ENCODE peak calls at places on chromosomes 16 and 17, in ten cellular contexts. P is GM12878, K is H1, Q is sigmoid colon, O is upper lobe of left lung, L is tibial nerve, U is ovary, J is stomach, E is A549, R is transverse colon. G is an unnamed sample.

GRCh38 chr17:39753514-39754160 is 15.9 kb downstream of the GRB7 start:
- DNase-seq in O (peak), L (no peak), Q (peak), E (no peak), J (peak), U (no peak), K (peak), P (no peak), R (peak), G (no peak)

GRCh38 chr16:86809458-86809955 is 231.2 kb downstream of the FOXL1 start:
- DNase-seq in J (no peak), K (no peak), L (no peak), E (peak), U (no peak), R (no peak), O (no peak), P (no peak), Q (no peak), G (no peak)

GRCh38 chr16:1019234-1019933 is 37.8 kb downstream of the SOX8 start:
- DNase-seq in U (peak), Q (no peak), J (no peak), K (no peak), P (no peak), L (peak), E (no peak), O (peak), R (no peak), G (no peak)

GRCh38 chr16:66278604-66279262 is 87.8 kb upstream of the CDH5 start:
- DNase-seq in J (no peak), O (no peak), L (no peak), P (no peak), K (peak), U (no peak), E (no peak), R (no peak), Q (no peak), G (no peak)

GRCh38 chr16:84830765-84831384 is 11.1 kb downstream of the CRISPLD2 start:
- DNase-seq in Q (peak), R (no peak), O (no peak), P (no peak), U (no peak), L (no peak), E (no peak), K (no peak), J (no peak), G (no peak)

GRCh38 chr17:45232514-45233422 is 11.1 kb downstream of the FMNL1 start:
- DNase-seq in P (no peak), J (no peak), R (no peak), O (no peak), U (no peak), K (no peak), E (no peak), Q (no peak), L (no peak), G (no peak)

GRCh38 chr17:79919164-79919585 is 79.9 kb upstream of the CBX4 start:
- DNase-seq in R (peak), O (peak), L (peak), Q (peak), P (no peak), U (peak), J (peak), K (no peak), E (peak), G (no peak)

GRCh38 chr17:65547253-65547670 is 14.2 kb downstream of the AXIN2 start:
- DNase-seq in K (no peak), O (no peak), Q (peak), R (peak), U (peak), E (no peak), J (peak), P (no peak), L (no peak), G (no peak)

GRCh38 chr16:8958344-8958808 is 5.3 kb downstream of the USP7 start:
- DNase-seq in L (no peak), E (no peak), P (no peak), J (no peak), Q (peak), R (peak), K (no peak), O (no peak), U (no peak), G (no peak)

GRCh38 chr16:85646358-85646907 is 33.3 kb downstream of the GSE1 start:
- DNase-seq in L (no peak), P (no peak), U (no peak), E (no peak), Q (no peak), R (no peak), O (peak), J (no peak), K (no peak), G (no peak)

GRCh38 chr17:37802061-37802460 is 57.2 kb upstream of the HNF1B start:
- DNase-seq in K (no peak), O (no peak), E (no peak), Q (no peak), R (no peak), J (no peak), P (no peak), L (no peak), U (no peak), G (no peak)

GRCh38 chr16:66746682-66747081 is 4.7 kb downstream of the DYNC1LI2 start:
- DNase-seq in Q (no peak), L (no peak), J (no peak), O (no peak), U (no peak), P (peak), E (no peak), K (no peak), R (no peak), G (no peak)

GRCh38 chr16:30756781-30757100 is 5.1 kb downstream of the CFAP119 start:
- DNase-seq in U (no peak), K (no peak), E (no peak), Q (peak), L (no peak), J (no peak), R (no peak), O (no peak), P (no peak), G (no peak)

GRCh38 chr17:47257651-47258339 is 4.2 kb downstream of the ITGB3 start:
- DNase-seq in J (no peak), U (no peak), K (no peak), Q (no peak), R (no peak), P (no peak), L (no peak), E (no peak), O (no peak), G (no peak)

GRCh38 chr16:519841-520687 is 7.4 kb upstream of the CAPN15 start:
- DNase-seq in P (no peak), K (no peak), E (no peak), J (no peak), O (peak), Q (no peak), U (no peak), L (no peak), R (no peak), G (no peak)

GRCh38 chr17:55433629-55434422 is 12.2 kb upstream of the MMD start:
- DNase-seq in O (no peak), L (no peak), K (no peak), E (peak), Q (peak), J (peak), R (peak), U (no peak), P (no peak), G (no peak)

GRCh38 chr17:30093463-30094147 is 23.0 kb upstream of the NSRP1 start:
- DNase-seq in L (no peak), E (peak), K (peak), J (peak), R (peak), U (no peak), O (no peak), Q (no peak), P (peak), G (peak)

GRCh38 chr17:78789663-78790181 is 7.6 kb upstream of the CYTH1 start:
- DNase-seq in R (peak), J (peak), O (no peak), Q (peak), L (peak), K (no peak), U (peak), P (no peak), E (no peak), G (peak)

GRCh38 chr16:54286067-54286329 is 589 bp downstream of the IRX3 start:
- DNase-seq in R (no peak), J (no peak), Q (no peak), E (no peak), L (no peak), O (peak), P (no peak), U (no peak), K (no peak), G (no peak)

GRCh38 chr17:69592692-69593350 is 178.3 kb downstream of the MAP2K6 start:
- DNase-seq in O (no peak), J (no peak), E (no peak), P (no peak), R (no peak), L (no peak), U (no peak), K (no peak), Q (no peak), G (no peak)

GRCh38 chr17:61803796-61804195 is 59.5 kb downstream of the BRIP1 start:
- DNase-seq in J (no peak), P (no peak), Q (no peak), K (no peak), O (no peak), R (no peak), E (no peak), L (no peak), U (no peak), G (no peak)

GRCh38 chr16:76474048-76474447 is 196.8 kb downstream of the CNTNAP4 start:
- DNase-seq in U (no peak), P (no peak), E (no peak), Q (no peak), K (no peak), L (no peak), J (no peak), R (no peak), O (no peak), G (no peak)

GRCh38 chr16:24010440-24011089 is 174.8 kb downstream of the PRKCB start:
- DNase-seq in K (peak), R (peak), J (peak), U (peak), L (peak), E (peak), Q (peak), P (peak), O (no peak), G (no peak)

GRCh38 chr17:78493455-78494188 is 83.6 kb downstream of the DNAH17 start:
- DNase-seq in L (no peak), E (no peak), R (no peak), U (no peak), J (no peak), O (peak), K (no peak), Q (no peak), P (no peak), G (no peak)

GRCh38 chr17:9729034-9729650 is 62.2 kb downstream of the DHRS7C start:
- DNase-seq in K (no peak), P (peak), O (no peak), L (no peak), Q (no peak), E (peak), J (no peak), U (no peak), R (no peak), G (no peak)

GRCh38 chr16:27314161-27314723 is 468 bp downstream of the IL4R start:
- DNase-seq in J (peak), Q (peak), O (no peak), R (peak), L (no peak), P (no peak), E (peak), K (peak), U (peak), G (no peak)

GRCh38 chr17:2804912-2805311 is 8.7 kb downstream of the RAP1GAP2 start:
- DNase-seq in R (no peak), J (no peak), E (no peak), K (no peak), L (no peak), P (no peak), O (no peak), Q (no peak), U (no peak), G (no peak)

DNA sequence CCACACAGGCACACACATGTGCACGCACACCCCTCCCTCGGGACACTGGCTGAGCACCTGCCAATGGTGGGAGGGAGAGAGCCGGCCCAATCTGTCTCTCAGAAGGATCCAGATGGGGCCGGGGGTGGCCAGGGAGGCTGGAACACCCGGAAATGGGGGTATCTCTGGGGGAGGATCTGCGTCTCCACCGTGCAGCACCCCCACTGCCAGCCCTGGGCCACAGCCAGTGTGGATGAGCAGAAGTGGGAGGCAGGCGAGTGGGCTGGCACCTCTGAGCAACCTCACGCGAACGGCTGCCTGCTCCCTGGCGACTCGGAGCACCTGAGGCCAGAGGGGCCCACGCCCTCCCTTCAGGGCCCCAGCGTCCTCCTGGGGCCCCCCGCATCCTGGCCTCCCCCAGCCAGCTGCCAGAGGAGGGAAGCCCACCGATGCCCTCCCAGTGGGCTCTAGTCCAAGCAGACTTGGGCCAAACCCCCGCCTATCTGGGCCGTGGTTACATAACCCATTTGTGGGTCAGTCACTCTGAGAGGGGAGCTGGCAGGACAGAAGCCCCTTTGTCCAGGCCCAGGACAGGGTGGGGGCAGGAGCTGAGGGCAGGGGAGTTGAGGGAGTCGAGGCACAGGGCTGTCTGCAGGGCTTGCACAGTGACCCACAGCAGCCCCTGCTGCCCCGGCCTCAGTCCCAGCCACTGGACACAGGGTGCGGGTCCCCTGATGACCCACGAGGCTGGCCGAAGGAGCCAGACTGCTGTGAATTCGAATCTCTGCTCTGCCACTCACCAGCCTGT is 5.6 kb downstream of the CASKIN1 start:
- DNase-seq in L (no peak), P (no peak), R (no peak), E (no peak), U (no peak), Q (no peak), J (no peak), K (no peak), O (peak), G (no peak)
- TF ChIP-seq EP300 in L (no peak), P (no peak), R (no peak), E (no peak), U (no peak), Q (no peak), J (no peak), K (no peak), O (no peak), G (no peak)

GRCh38 chr16:81817789-81818304 is 38.8 kb downstream of the PLCG2 start:
- DNase-seq in J (peak), L (no peak), P (peak), E (no peak), O (no peak), R (peak), Q (no peak), K (no peak), U (no peak), G (no peak)
- TF ChIP-seq POLR2A in J (no peak), L (no peak), P (peak), E (no peak), O (no peak), R (no peak), Q (no peak), K (no peak), U (no peak), G (no peak)

GRCh38 chr17:4005296-4006164 is 41.3 kb upstream of the ATP2A3 start:
- DNase-seq in U (no peak), O (peak), K (no peak), Q (no peak), E (no peak), L (no peak), J (no peak), R (no peak), P (no peak), G (no peak)

GRCh38 chr17:4004517-4005295 is 40.5 kb upstream of the ATP2A3 start:
- DNase-seq in U (peak), O (peak), R (peak), E (peak), Q (peak), J (peak), L (no peak), P (peak), K (peak), G (no peak)

GRCh38 chr17:4001048-4001590 is 36.9 kb upstream of the ATP2A3 start:
- DNase-seq in K (no peak), R (no peak), O (no peak), J (no peak), Q (peak), E (no peak), P (no peak), L (no peak), U (no peak), G (no peak)

GRCh38 chr17:4003501-4004421 is 39.5 kb upstream of the ATP2A3 start:
- DNase-seq in Q (peak), J (peak), R (peak), O (peak), L (no peak), E (no peak), P (no peak), U (no peak), K (peak), G (no peak)

DNA sequence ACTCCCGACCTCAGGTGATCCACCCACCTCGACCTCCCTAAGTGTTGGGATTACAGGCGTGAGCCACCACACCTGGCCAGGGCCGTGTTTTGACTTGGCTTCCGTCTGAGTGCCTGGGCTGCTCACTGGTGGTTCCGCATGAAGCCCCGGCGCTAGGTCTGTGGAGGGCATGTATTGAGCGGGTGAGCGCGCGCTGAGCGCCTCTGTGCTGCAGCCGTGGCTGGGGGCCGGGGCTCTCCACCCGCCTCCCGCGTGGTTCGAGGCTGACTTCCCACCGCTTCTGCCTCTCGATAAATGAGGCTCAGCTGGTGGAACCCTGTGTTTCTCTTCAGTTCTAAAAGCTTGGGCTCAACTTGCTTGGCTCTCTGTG is 38.9 kb upstream of the ATP2A3 start:
- DNase-seq in O (peak), E (no peak), P (no peak), J (no peak), Q (peak), L (no peak), R (no peak), U (no peak), K (no peak), G (no peak)
- TF ChIP-seq EP300 in O (no peak), E (no peak), P (no peak), J (no peak), Q (no peak), L (no peak), R (no peak), U (no peak), K (no peak), G (no peak)

GRCh38 chr17:67374329-67375053 is 2.6 kb upstream of the PITPNC1 start:
- DNase-seq in O (peak), E (peak), P (no peak), L (peak), J (peak), R (peak), Q (peak), K (peak), U (peak), G (peak)
- TF ChIP-seq POLR2A in O (no peak), E (no peak), P (no peak), L (no peak), J (no peak), R (no peak), Q (no peak), K (no peak), U (no peak), G (no peak)

GRCh38 chr17:75494326-75494877 is 20.9 kb downstream of the CASKIN2 start:
- DNase-seq in E (no peak), Q (no peak), L (no peak), O (no peak), K (no peak), U (no peak), J (no peak), P (no peak), R (no peak), G (no peak)

GRCh38 chr17:75493476-75494129 is 21.7 kb downstream of the CASKIN2 start:
- DNase-seq in K (no peak), O (peak), L (no peak), J (no peak), Q (no peak), U (no peak), E (no peak), R (no peak), P (no peak), G (no peak)

GRCh38 chr17:75498726-75499213 is 16.6 kb downstream of the CASKIN2 start:
- DNase-seq in J (no peak), K (no peak), Q (no peak), U (peak), R (no peak), L (no peak), E (no peak), P (no peak), O (peak), G (no peak)

GRCh38 chr17:75498019-75498725 is 17.2 kb downstream of the CASKIN2 start:
- DNase-seq in K (no peak), R (no peak), U (no peak), O (no peak), Q (no peak), J (no peak), E (no peak), L (no peak), P (no peak), G (no peak)

DNA sequence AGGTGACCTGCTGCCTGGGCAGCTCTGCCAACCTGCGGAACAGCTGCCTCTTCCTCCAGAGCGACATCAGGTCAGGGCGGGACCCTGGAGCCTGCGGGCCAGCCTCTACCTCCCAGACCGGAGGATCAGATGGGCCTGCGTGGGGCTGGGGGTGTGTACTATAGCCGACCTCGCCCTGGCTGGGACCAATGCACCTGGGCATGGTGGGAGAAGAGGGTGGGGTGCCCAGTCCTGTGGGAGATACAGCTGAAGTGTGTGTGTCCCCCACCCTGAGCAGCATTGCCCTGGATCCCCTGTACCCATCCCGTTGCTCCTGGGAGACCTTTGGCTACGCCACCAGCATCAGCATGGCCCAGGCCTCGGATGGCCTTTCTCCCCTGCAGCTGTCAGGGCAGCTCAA is 19.3 kb downstream of the CASKIN2 start:
- DNase-seq in R (no peak), P (no peak), K (no peak), U (no peak), J (no peak), Q (no peak), O (peak), E (no peak), L (no peak), G (no peak)
- TF ChIP-seq EP300 in R (no peak), P (no peak), K (no peak), U (no peak), J (no peak), Q (no peak), O (no peak), E (no peak), L (no peak), G (no peak)

G was measured in esophagus muscularis mucosa.